ENCODE peak calls at places on chromosomes 11 and 22, in seven cellular contexts. U is mesothelial cell of epicardium; Q is right atrium auricular region; K is T follicular helper cell; G is GM04504; J is 8988T; R is CD8-positive, alpha-beta memory T cell. N is an unnamed sample.
A peak's percentile ranks its signal among the peaks of the same experiment; 100 is the strongest.

GRCh38 chr11:107591446-107592236 is 694 bp downstream of the ELMOD1 start:
- DNase-seq in U (no peak), Q (no peak), K (no peak), G (no peak), J (peak; percentile 33), R (no peak), N (no peak)

GRCh38 chr11:124760205-124760652 is 1.9 kb downstream of the ESAM start:
- DNase-seq in U (no peak), Q (no peak), K (no peak), G (no peak), J (no peak), R (no peak), N (no peak)

GRCh38 chr11:131025020-131025419 is 108.7 kb upstream of the SNX19 start:
- DNase-seq in U (no peak), Q (no peak), K (no peak), G (peak; percentile 16), J (no peak), R (no peak), N (no peak)

GRCh38 chr11:66467034-66467659 is 442 bp downstream of the PELI3 start:
- DNase-seq in U (peak; percentile 40), Q (no peak), K (no peak), G (no peak), J (peak; percentile 87), R (no peak), N (no peak)

GRCh38 chr11:124882339-124883071 is 15.2 kb downstream of the ROBO4 start:
- DNase-seq in U (no peak), Q (no peak), K (no peak), G (no peak), J (peak; percentile 9), R (no peak), N (no peak)

GRCh38 chr11:94737171-94737611 is 31.0 kb upstream of the AMOTL1 start:
- DNase-seq in U (no peak), Q (no peak), K (no peak), G (no peak), J (peak; percentile 58), R (no peak), N (no peak)

GRCh38 chr22:17918840-17919239 is 105.5 kb downstream of the MICAL3 start:
- DNase-seq in U (no peak), Q (no peak), K (no peak), G (no peak), J (no peak), R (no peak), N (no peak)

GRCh38 chr11:134845474-134846435 is 433.7 kb upstream of the B3GAT1 start:
- DNase-seq in U (no peak), Q (no peak), K (no peak), G (no peak), J (no peak), R (no peak), N (no peak)

GRCh38 chr11:77039491-77040400 is 5.5 kb downstream of the B3GNT6 start:
- DNase-seq in U (no peak), Q (no peak), K (no peak), G (no peak), J (peak; percentile 80), R (no peak), N (no peak)

GRCh38 chr22:47773635-47774034 is 1011.2 kb downstream of the TBC1D22A start:
- DNase-seq in U (no peak), Q (no peak), K (no peak), G (no peak), J (no peak), R (no peak), N (no peak)

GRCh38 chr11:86740628-86741488 is 59.5 kb upstream of the PRSS23 start:
- DNase-seq in U (no peak), Q (peak; percentile 85), K (no peak), G (peak; percentile 88), J (peak; percentile 58), R (no peak), N (peak; percentile 16)

GRCh38 chr11:64881476-64881875 is 3.1 kb upstream of the EHD1 start:
- DNase-seq in U (no peak), Q (no peak), K (no peak), G (no peak), J (no peak), R (no peak), N (no peak)

GRCh38 chr11:73480677-73481076 is 104.5 kb downstream of the RELT start:
- DNase-seq in U (no peak), Q (no peak), K (no peak), G (no peak), J (no peak), R (no peak), N (no peak)

GRCh38 chr11:14582835-14583234 is 60.8 kb upstream of the PDE3B start:
- DNase-seq in U (no peak), Q (peak; percentile 62), K (no peak), G (no peak), J (no peak), R (no peak), N (no peak)

GRCh38 chr11:1391165-1392010 is 1.7 kb downstream of the BRSK2 start:
- DNase-seq in U (peak; percentile 12), Q (no peak), K (no peak), G (no peak), J (peak; percentile 65), R (no peak), N (peak; percentile 62)

GRCh38 chr11:62217191-62217748 is 8.8 kb downstream of the SCGB2A1 start:
- DNase-seq in U (no peak), Q (no peak), K (no peak), G (no peak), J (no peak), R (no peak), N (no peak)

GRCh38 chr11:129828301-129828836 is 12.7 kb downstream of the TMEM45B start:
- DNase-seq in U (no peak), Q (no peak), K (no peak), G (no peak), J (no peak), R (no peak), N (no peak)

GRCh38 chr11:76234704-76235232 is 28.5 kb upstream of the WNT11 start:
- DNase-seq in U (no peak), Q (peak; percentile 80), K (no peak), G (no peak), J (peak; percentile 58), R (no peak), N (peak; percentile 56)

GRCh38 chr11:102438311-102439062 is 14.1 kb downstream of the TMEM123 start:
- DNase-seq in U (no peak), Q (no peak), K (no peak), G (no peak), J (no peak), R (no peak), N (no peak)

GRCh38 chr11:84543367-84544159 is 1083.6 kb downstream of the DLG2 start:
- DNase-seq in U (no peak), Q (no peak), K (no peak), G (no peak), J (no peak), R (no peak), N (no peak)

GRCh38 chr11:859394-860131 is 16.9 kb downstream of the TSPAN4 start:
- DNase-seq in U (peak; percentile 62), Q (peak; percentile 83), K (no peak), G (no peak), J (peak; percentile 80), R (no peak), N (peak; percentile 31)

GRCh38 chr11:103924166-103925013 is 112.0 kb upstream of the DDI1 start:
- DNase-seq in U (no peak), Q (no peak), K (no peak), G (no peak), J (no peak), R (no peak), N (no peak)

GRCh38 chr11:93921695-93922468 is 71.5 kb upstream of the VSTM5 start:
- DNase-seq in U (no peak), Q (no peak), K (no peak), G (peak; percentile 37), J (peak; percentile 41), R (no peak), N (peak; percentile 9)

GRCh38 chr11:129131361-129131760 is 60.8 kb downstream of the ARHGAP32 start:
- DNase-seq in U (no peak), Q (no peak), K (no peak), G (no peak), J (no peak), R (no peak), N (no peak)

GRCh38 chr22:36948273-36949055 is 35.0 kb downstream of the CSF2RB start:
- DNase-seq in U (no peak), Q (no peak), K (no peak), G (no peak), J (no peak), R (no peak), N (no peak)

GRCh38 chr11:26649884-26650283 is 72.0 kb downstream of the SLC5A12 start:
- DNase-seq in U (peak; percentile 29), Q (no peak), K (no peak), G (peak; percentile 28), J (peak; percentile 16), R (no peak), N (peak; percentile 52)

GRCh38 chr11:41849250-41849649 is 389.8 kb upstream of the LRRC4C start:
- DNase-seq in U (no peak), Q (no peak), K (no peak), G (no peak), J (no peak), R (no peak), N (no peak)

GRCh38 chr11:67449116-67449844 is 3.2 kb downstream of the GPR152 start:
- DNase-seq in U (no peak), Q (no peak), K (no peak), G (no peak), J (no peak), R (no peak), N (no peak)

GRCh38 chr11:62449451-62449851 is 30.6 kb downstream of the SCGB1A1 start:
- DNase-seq in U (no peak), Q (no peak), K (no peak), G (no peak), J (no peak), R (no peak), N (no peak)

GRCh38 chr22:26406118-26406517 is 22.9 kb upstream of the ASPHD2 start:
- DNase-seq in U (no peak), Q (no peak), K (no peak), G (no peak), J (no peak), R (no peak), N (no peak)

GRCh38 chr11:31139479-31139878 is 230.1 kb downstream of the DCDC1 start:
- DNase-seq in U (no peak), Q (no peak), K (no peak), G (no peak), J (no peak), R (no peak), N (no peak)

GRCh38 chr11:46143049-46143806 is 22.0 kb upstream of the PHF21A start:
- DNase-seq in U (no peak), Q (no peak), K (no peak), G (no peak), J (no peak), R (no peak), N (no peak)

GRCh38 chr11:80627364-80627763 is 1186.5 kb upstream of the TENM4 start:
- DNase-seq in U (no peak), Q (no peak), K (no peak), G (no peak), J (no peak), R (no peak), N (no peak)

GRCh38 chr11:92101845-92102244 is 122.8 kb upstream of the FAT3 start:
- DNase-seq in U (no peak), Q (no peak), K (no peak), G (no peak), J (no peak), R (no peak), N (no peak)

GRCh38 chr11:126282361-126282741 is 542 bp upstream of the TIRAP start:
- DNase-seq in U (no peak), Q (peak; percentile 74), K (peak; percentile 16), G (no peak), J (peak; percentile 63), R (peak; percentile 22), N (peak; percentile 36)

GRCh38 chr22:47288640-47289039 is 526.2 kb downstream of the TBC1D22A start:
- DNase-seq in U (no peak), Q (no peak), K (no peak), G (no peak), J (no peak), R (no peak), N (no peak)

GRCh38 chr11:41457216-41458014 is 2.0 kb downstream of the LRRC4C start:
- DNase-seq in U (no peak), Q (no peak), K (no peak), G (no peak), J (no peak), R (no peak), N (no peak)

GRCh38 chr11:117197516-117198456 is 1.4 kb upstream of the TAGLN start:
- DNase-seq in U (no peak), Q (no peak), K (no peak), G (no peak), J (no peak), R (no peak), N (no peak)

N was measured in globus pallidus.